ENCODE peak calls at places on chromosomes 7 and 10, in four cellular contexts. B is vagina, A is lung, P is cardiac fibroblast. Q is an unnamed sample.

GRCh38 chr10:127937915-127938440 is 31.1 kb downstream of the PTPRE start:
- DNase-seq in B (no peak), A (no peak), P (no peak), Q (no peak)

GRCh38 chr10:80596391-80597257 is 58.9 kb downstream of the SH2D4B start:
- DNase-seq in B (no peak), A (no peak), P (peak), Q (no peak)

GRCh38 chr7:22393825-22394458 is 37.0 kb upstream of the RAPGEF5 start:
- DNase-seq in B (no peak), A (no peak), P (peak), Q (no peak)

GRCh38 chr7:26616235-26616634 is 248.2 kb downstream of the SKAP2 start:
- DNase-seq in B (no peak), A (no peak), P (no peak), Q (no peak)

GRCh38 chr10:33215154-33215553 is 119.3 kb downstream of the NRP1 start:
- DNase-seq in B (no peak), A (no peak), P (peak), Q (no peak)

GRCh38 chr10:69383485-69384089 is 33.1 kb downstream of the TACR2 start:
- DNase-seq in B (no peak), A (no peak), P (peak), Q (no peak)

GRCh38 chr10:71725998-71726672 is 6.6 kb upstream of the C10orf105 start:
- DNase-seq in B (no peak), A (no peak), P (peak), Q (no peak)

GRCh38 chr10:4046030-4046429 is 261.0 kb upstream of the KLF6 start:
- DNase-seq in B (no peak), A (no peak), P (no peak), Q (no peak)

GRCh38 chr10:131675104-131675503 is 225.7 kb upstream of the PPP2R2D start:
- DNase-seq in B (no peak), A (no peak), P (no peak), Q (no peak)

DNA sequence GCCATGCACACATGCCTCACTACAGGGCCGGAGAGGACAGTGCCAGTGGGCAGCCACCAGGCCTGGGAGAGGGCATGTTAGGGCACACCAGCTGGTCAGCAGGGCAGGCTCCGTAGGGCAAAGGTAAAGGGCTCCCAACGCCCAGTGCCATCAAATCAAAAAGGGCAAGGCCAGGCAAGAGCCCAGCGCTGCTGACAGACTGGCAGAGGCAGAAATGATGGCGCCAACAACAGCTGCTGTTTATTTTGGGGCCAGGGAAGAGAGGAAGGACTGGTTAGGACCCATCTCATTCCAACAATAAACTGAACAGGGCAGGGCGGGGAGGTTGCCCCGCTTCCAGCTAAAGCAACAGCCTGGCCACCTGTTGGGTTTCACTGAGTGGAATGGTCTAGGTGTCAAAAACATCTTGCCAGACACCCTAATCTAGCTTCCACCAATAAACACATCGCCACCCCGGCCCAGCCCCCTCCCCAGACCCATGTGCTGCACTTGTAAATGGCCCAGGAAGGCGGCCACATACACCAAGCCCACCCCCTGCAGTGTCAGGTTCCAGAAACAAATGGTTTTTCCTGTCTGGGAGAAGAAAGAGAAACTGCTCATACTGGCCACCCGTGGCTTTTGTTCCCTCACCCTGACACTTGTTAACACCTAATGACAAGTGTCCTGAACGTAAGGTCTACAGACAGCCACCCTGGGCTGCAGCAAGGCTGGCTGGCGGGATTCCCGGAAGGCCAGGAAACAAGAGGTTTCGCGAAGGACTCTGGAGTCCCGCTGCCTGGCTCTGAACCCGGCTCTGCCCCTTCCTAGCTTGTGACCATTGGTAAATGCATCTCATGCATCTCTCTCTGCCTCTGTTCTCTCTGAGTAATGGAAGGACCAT is 15.3 kb downstream of the SH3PXD2A start:
- DNase-seq in B (no peak), A (peak), P (no peak), Q (peak)
- H3K4me3 ChIP-seq in B (no peak), A (no peak), P (no peak), Q (no peak)

GRCh38 chr10:49691588-49691987 is 12.1 kb downstream of the C10orf53 start:
- DNase-seq in B (no peak), A (no peak), P (no peak), Q (no peak)
- TF ChIP-seq CTCF in B (no peak), A (no peak), P (no peak), Q (no peak)

GRCh38 chr10:100569687-100570517 is 34.2 kb downstream of the HIF1AN start:
- DNase-seq in B (no peak), A (no peak), P (no peak), Q (no peak)
- H3K4me3 ChIP-seq in B (no peak), A (no peak), P (no peak), Q (no peak)

GRCh38 chr7:140393756-140394306 is 4.5 kb downstream of the SLC37A3 start:
- DNase-seq in B (no peak), A (no peak), P (no peak), Q (no peak)

GRCh38 chr7:140400381-140400780 is 2.1 kb upstream of the SLC37A3 start:
- DNase-seq in B (no peak), A (no peak), P (no peak), Q (no peak)

GRCh38 chr7:140402178-140402835 is 1.6 kb upstream of the RAB19 start:
- DNase-seq in B (no peak), A (no peak), P (peak), Q (no peak)

GRCh38 chr7:140398821-140399220 is 491 bp upstream of the SLC37A3 start:
- DNase-seq in B (no peak), A (no peak), P (no peak), Q (no peak)

DNA sequence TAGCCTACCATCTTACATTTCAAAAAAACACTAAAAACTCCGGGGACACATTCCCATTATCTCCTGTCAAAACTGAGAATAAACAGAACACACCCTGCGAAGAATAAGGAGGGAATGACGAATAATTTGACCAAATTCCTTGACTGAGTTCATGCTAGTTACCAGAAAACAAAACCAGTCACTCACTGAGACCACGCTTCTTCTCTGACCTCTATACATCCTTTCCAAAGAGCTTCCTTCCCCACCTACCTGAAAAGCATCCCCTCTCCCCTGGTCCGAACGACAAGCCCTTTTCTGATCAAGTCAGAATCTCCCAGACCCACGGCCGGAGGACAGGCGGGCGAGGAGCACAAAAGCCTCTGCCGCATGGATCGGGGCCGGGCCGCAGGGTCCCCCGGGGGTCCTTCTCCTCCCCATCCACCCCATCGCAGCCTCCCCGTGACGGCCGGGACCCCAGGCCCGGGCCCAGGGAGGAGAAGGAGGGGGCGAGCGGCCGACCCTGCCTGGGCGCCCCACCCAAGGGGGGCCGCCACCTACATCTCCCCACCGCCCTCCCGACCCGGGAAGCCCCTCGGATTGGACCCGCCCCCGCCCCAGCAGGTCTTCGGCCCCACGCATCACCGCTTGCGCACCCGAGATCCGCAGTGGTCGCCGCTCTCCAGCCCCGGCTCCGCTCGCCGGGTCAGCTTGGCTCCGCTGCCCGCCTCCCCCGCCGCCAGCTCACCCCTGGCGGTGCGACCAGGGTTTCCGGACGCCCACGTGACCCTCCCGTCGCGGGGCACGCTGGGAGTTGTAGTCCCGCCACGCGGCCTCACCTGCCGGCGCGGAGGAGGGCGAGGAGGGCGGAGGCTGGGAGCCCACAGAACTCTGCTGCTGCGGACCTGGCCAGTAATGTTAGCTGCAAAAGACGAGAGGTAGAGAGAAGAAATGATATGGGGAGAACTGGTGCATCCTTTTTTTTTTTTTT is at the start of gene SLC37A3:
- DNase-seq in B (no peak), A (peak), P (peak), Q (peak)
- TF ChIP-seq CTCF in B (no peak), A (peak), P (no peak), Q (peak)

Q was measured in spleen.